ENCODE peak calls at places on chromosome 19, in five cellular contexts. N is ascending aorta, M is psoas muscle, B is foreskin fibroblast, X is IMR-90. T is an unnamed sample.

GRCh38 chr19:10690351-10690781 is 10.9 kb upstream of the QTRT1 start:
- DNase-seq in N (no peak), M (no peak), B (peak), X (peak), T (peak)

GRCh38 chr19:44435441-44435840 is 12.8 kb downstream of the ZNF229 start:
- DNase-seq in N (no peak), M (no peak), B (no peak), X (no peak), T (no peak)

GRCh38 chr19:55632463-55632834 is 8.1 kb upstream of the ZNF784 start:
- DNase-seq in N (peak), M (peak), B (peak), X (peak), T (peak)

GRCh38 chr19:35344511-35345031 is 3.1 kb upstream of the FFAR1 start:
- DNase-seq in N (peak), M (no peak), B (no peak), X (no peak), T (no peak)

GRCh38 chr19:39151209-39151608 is 25.6 kb downstream of the PAK4 start:
- DNase-seq in N (no peak), M (no peak), B (no peak), X (no peak), T (no peak)

GRCh38 chr19:42540071-42540553 is 11.8 kb upstream of the CEACAM1 start:
- DNase-seq in N (peak), M (no peak), B (no peak), X (no peak), T (no peak)

GRCh38 chr19:14337510-14337909 is 43.7 kb upstream of the ADGRE5 start:
- DNase-seq in N (no peak), M (no peak), B (no peak), X (no peak), T (no peak)

GRCh38 chr19:3309724-3310123 is 56.7 kb upstream of the NFIC start:
- DNase-seq in N (no peak), M (no peak), B (no peak), X (no peak), T (no peak)

GRCh38 chr19:36686365-36687213 is 823 bp upstream of the ZNF567 start:
- DNase-seq in N (no peak), M (peak), B (peak), X (peak), T (no peak)

GRCh38 chr19:42366676-42367075 is 23.4 kb downstream of the CNFN start:
- DNase-seq in N (no peak), M (no peak), B (no peak), X (no peak), T (no peak)

GRCh38 chr19:16301999-16302694 is 22.5 kb upstream of the KLF2 start:
- DNase-seq in N (no peak), M (peak), B (no peak), X (peak), T (no peak)

GRCh38 chr19:35184884-35185283 is 30.3 kb downstream of the FXYD5 start:
- DNase-seq in N (no peak), M (no peak), B (no peak), X (no peak), T (no peak)

GRCh38 chr19:14107581-14108461 is 9.7 kb downstream of the PRKACA start:
- DNase-seq in N (peak), M (peak), B (no peak), X (no peak), T (no peak)

GRCh38 chr19:40553885-40554857 is 22.5 kb upstream of the SHKBP1 start:
- DNase-seq in N (no peak), M (no peak), B (no peak), X (no peak), T (no peak)

GRCh38 chr19:53308339-53308811 is 25.2 kb upstream of the ZNF845 start:
- DNase-seq in N (no peak), M (no peak), B (peak), X (no peak), T (no peak)

GRCh38 chr19:23787106-23787505 is 28.4 kb upstream of the ZNF681 start:
- DNase-seq in N (no peak), M (no peak), B (no peak), X (peak), T (peak)

GRCh38 chr19:11286312-11286974 is 9.5 kb upstream of the TSPAN16 start:
- DNase-seq in N (no peak), M (no peak), B (peak), X (peak), T (no peak)

GRCh38 chr19:16217671-16218464 is 20.2 kb downstream of the AP1M1 start:
- DNase-seq in N (no peak), M (no peak), B (no peak), X (no peak), T (no peak)

GRCh38 chr19:49802836-49803528 is 10.1 kb downstream of the FUZ start:
- DNase-seq in N (peak), M (no peak), B (no peak), X (no peak), T (no peak)

GRCh38 chr19:16200038-16200775 is 2.5 kb downstream of the AP1M1 start:
- DNase-seq in N (peak), M (peak), B (peak), X (peak), T (no peak)

GRCh38 chr19:41619018-41619571 is 7.8 kb downstream of the CEACAM4 start:
- DNase-seq in N (no peak), M (no peak), B (no peak), X (no peak), T (no peak)

GRCh38 chr19:8358948-8359347 is 5.0 kb upstream of the ANGPTL4 start:
- DNase-seq in N (no peak), M (no peak), B (no peak), X (no peak), T (no peak)
- H3K4me3 ChIP-seq in N (no peak), M (no peak), B (no peak), X (no peak), T (no peak)

DNA sequence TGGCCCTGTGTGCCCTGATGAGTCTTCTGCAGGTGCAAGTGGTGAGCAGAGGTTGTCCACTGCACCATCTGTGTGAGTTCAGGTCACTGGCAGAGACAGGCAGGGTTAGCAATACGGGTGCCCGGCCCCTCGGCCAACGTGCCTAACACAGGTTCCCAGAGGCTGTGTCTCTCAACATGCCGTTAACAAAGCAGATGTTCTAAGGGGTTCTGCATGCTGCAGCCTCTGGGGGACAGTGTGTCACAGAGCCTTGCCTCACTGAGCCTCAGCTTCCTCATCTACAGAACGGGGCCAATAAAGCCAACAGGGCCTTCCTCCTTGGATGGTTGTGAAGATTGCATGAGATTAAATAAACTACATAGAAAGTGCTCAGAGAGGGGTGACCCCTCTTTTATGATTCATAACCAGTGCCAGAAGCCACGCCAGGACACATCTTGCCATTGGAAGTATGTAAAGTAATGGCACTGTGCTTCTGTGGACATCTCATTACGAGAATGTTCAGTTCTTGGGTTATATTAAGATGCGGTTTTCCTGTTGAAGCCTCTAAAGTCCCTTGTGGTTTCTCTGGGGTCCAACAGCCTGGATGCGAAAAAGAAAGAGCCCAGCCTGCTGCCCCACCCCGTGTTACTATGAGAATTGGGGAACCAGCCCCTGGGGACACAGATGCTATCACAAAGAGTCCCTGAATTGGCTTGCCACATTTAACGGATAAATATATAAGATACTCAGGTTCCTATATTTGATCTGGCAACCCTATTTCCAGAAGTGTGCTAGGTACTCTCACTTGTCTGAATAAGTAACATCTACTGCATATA is 11.2 kb upstream of the ARHGEF18 start:
- DNase-seq in N (no peak), M (no peak), B (no peak), X (no peak), T (no peak)
- TF ChIP-seq CTCF in N (no peak), M (no peak), B (no peak), X (no peak), T (no peak)

GRCh38 chr19:17794731-17795494 is at the start of gene B3GNT3:
- DNase-seq in N (no peak), M (no peak), B (no peak), X (no peak), T (no peak)
- H3K4me3 ChIP-seq in N (no peak), M (no peak), B (no peak), X (no peak), T (no peak)

DNA sequence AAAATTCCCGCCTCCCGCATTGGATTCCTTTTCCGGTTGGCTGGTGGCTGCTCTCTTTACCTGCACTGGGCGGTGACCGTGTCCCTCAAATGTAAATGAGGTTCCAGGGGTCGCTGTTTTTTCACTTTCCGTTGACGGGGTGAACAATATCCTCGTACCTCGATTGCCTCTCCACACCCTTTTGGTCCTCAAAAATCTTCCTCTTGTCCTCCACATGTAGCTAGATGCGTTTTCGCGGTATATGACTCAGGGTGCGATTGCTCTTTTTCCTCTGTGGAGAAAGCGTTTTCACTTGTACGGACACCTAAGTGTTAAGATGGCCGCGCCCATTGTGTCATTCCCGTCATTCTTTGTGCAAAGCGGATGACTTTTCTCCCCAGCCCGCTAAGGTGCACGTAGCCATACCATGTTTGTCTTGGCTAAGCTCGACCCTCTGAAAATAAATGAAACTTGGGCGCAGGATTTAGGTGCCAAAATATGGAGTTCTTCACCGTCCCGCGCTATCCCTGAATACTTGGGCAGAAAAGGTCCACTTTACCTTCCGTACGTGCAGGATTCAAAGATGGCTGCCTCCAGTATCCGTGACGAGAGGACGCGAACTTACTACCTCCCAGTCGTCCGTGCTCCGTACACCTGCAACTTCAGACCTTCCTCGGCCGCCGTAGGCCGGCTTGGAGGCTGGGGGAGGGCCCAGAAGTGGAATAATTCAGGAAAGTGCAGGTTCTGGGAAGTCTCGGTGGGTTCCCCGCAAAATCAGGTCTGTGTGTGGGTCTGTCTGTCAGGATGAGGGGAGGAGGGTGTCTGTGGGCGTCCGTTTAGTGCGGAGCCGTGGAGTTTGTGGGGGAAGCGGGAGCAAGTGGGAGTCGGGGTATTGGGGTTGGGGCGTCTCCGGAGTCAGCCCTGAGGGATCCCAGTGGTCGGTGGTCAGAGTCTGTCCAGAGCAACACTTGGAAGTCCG is at the start of gene ZNF613:
- DNase-seq in N (peak), M (peak), B (peak), X (peak), T (peak)
- TF ChIP-seq CTCF in N (peak), M (peak), B (peak), X (peak), T (peak)

DNA sequence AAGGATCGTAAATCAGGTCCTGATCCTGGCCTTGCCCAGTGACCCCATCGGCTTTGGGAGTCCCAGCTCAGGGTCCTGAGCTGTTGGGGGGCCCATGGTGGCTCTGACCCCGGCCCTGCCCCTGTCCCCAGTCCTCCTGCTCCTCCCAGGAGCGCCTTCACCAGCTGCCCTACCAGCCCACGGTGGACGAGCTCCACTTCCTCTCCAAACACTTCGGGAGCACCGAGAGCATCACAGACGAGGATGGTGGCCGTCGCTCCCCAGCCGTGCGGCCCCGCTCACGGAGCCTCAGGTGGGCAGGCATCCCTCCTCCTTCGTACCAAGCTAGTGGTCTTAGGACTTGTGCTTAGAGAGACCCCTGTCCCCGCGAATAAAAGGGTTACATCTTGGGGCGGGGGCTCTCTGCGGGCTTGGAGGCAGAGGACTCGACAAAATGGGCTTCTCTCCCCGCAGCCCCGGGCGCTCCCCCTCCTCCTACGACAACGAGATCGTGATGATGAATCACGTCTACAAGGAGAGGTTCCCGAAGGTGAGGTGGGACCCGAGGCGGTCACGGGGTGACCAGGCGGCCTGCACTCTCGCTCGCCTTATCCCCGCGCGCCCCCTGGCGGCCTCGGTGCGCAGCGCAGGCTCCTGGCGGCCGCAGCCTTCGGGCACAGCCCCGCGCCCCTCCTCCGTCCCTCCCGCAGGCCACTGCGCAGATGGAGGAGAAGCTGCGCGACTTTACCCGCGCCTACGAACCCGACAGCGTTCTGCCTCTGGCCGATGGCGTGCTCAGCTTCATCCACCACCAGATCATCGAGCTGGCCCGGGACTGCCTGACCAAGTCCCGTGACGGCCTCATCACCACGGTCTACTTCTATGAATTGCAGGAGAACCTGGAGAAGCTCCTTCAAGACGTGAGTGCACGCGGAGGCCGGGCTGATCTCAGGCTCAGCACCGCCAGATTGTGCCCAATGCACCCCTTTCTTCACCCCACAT is 9.1 kb downstream of the MAST1 start:
- DNase-seq in N (peak), M (peak), B (peak), X (peak), T (peak)
- H3K4me3 ChIP-seq in N (no peak), M (peak), B (peak), X (peak), T (peak)

GRCh38 chr19:45952341-45952690 is 21.3 kb downstream of the NOVA2 start:
- DNase-seq in N (no peak), M (no peak), B (no peak), X (no peak), T (no peak)
- TF ChIP-seq CTCF in N (no peak), M (no peak), B (no peak), X (no peak), T (no peak)

DNA sequence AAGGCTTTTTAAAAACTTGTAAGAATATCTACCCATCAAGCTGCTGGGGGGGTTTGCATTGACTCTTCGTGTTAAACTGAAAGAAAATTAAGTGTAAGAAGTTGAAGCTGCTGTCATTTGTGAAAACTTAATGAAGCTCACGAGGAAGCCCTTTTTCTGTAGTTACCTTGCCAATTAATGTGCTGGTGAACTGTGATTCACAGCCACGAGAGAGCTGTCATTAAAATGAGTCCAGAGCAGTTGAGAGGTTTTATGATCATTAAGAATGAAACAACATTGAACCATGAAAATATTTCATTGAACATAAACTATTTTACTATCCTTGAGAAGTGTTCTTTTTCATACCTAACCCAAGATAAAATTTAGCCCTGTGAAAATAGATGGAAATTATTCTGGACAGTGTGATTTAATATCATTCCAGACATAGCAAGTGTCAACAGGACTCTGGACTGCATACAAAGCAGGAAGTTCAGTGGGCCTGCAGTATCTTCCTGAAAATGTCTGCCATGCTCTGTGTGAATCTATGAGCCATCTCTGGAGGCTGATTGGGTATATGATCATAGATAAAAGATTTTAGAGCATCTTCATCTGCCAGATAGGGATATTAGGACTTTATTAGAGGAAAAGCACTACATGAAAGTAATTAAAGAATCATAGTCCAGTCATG is 53.8 kb downstream of the DPY19L3 start:
- DNase-seq in N (no peak), M (no peak), B (no peak), X (no peak), T (no peak)
- H3K4me3 ChIP-seq in N (no peak), M (no peak), B (no peak), X (no peak), T (no peak)

GRCh38 chr19:48010932-48011758 is 16.7 kb downstream of the ELSPBP1 start:
- DNase-seq in N (no peak), M (no peak), B (no peak), X (no peak), T (no peak)

GRCh38 chr19:48000846-48001245 is 6.4 kb downstream of the ELSPBP1 start:
- DNase-seq in N (no peak), M (no peak), B (no peak), X (no peak), T (no peak)

GRCh38 chr19:48004236-48004635 is 9.8 kb downstream of the ELSPBP1 start:
- DNase-seq in N (no peak), M (no peak), B (no peak), X (no peak), T (no peak)

GRCh38 chr19:48006762-48007161 is 12.3 kb downstream of the ELSPBP1 start:
- DNase-seq in N (no peak), M (no peak), B (no peak), X (no peak), T (no peak)
- TF ChIP-seq CTCF in N (no peak), M (no peak), B (peak), X (no peak), T (no peak)

DNA sequence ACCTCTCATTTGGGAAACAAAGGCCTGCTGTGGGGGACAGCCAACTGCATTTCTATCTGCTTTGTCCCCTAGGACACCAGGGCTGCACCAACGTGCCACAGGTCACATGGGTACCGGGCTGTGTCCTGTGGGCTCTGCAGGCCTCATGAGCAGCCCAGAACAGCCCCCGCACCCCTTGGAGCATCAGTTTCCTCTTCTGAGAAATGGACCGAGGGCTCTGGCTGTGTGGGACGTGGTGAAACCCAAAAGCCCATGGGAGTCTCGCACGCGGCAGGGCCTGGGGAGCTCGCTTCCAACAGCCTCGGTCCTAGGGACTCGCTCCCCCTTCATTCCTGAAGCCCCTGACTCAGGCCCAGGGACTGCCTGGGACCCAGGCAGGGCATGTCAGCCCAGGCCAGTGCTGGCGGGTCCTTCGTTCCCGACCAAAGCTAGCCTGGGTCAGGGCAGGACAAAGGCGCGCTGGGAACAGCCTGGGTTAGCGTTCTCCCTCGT is 4.7 kb downstream of the TCF3 start:
- DNase-seq in N (no peak), M (no peak), B (no peak), X (no peak), T (no peak)
- H3K4me3 ChIP-seq in N (no peak), M (no peak), B (no peak), X (no peak), T (no peak)

T was measured in AG09309.